ENCODE peak calls at places on chromosome 12, in six cellular contexts. C is pancreas, Q is foreskin fibroblast, V is cardiac fibroblast, J is heart left ventricle, Y is A673. A is an unnamed sample.

GRCh38 chr12:94285954-94286579 is 137.7 kb downstream of the PLXNC1 start:
- DNase-seq in Q (no peak), C (no peak), Y (no peak), V (no peak), J (no peak), A (no peak)

GRCh38 chr12:14629832-14630688 is 62.4 kb upstream of the PLBD1 start:
- DNase-seq in Y (peak), Q (peak), C (peak), J (peak), V (peak), A (peak)

GRCh38 chr12:131621701-131622421 is 89.0 kb upstream of the SFSWAP start:
- DNase-seq in V (no peak), Q (no peak), Y (no peak), J (peak), C (no peak), A (no peak)

GRCh38 chr12:13534645-13535398 is 338.3 kb downstream of the EMP1 start:
- DNase-seq in V (peak), J (peak), Q (peak), C (peak), Y (peak), A (no peak)

GRCh38 chr12:3601466-3602150 is 110.6 kb downstream of the PRMT8 start:
- DNase-seq in Q (peak), J (no peak), Y (peak), C (no peak), V (no peak), A (no peak)

GRCh38 chr12:105330938-105331804 is 680 bp downstream of the C12orf75 start:
- DNase-seq in V (no peak), Y (peak), C (no peak), J (peak), Q (peak), A (no peak)

GRCh38 chr12:99658950-99659349 is 11.4 kb downstream of the GARIN6 start:
- DNase-seq in Y (peak), C (no peak), V (peak), J (no peak), Q (no peak), A (no peak)

GRCh38 chr12:113161415-113162016 is 12.0 kb downstream of the CFAP73 start:
- DNase-seq in C (no peak), J (no peak), Q (no peak), V (no peak), Y (peak), A (no peak)

GRCh38 chr12:114611145-114612018 is 72.6 kb downstream of the TBX3 start:
- DNase-seq in V (no peak), C (no peak), J (no peak), Q (no peak), Y (no peak), A (no peak)

GRCh38 chr12:122064034-122064777 is 14.3 kb upstream of the MLXIP start:
- DNase-seq in Q (peak), C (peak), V (peak), J (peak), Y (peak), A (peak)

GRCh38 chr12:52645982-52646381 is 6.0 kb downstream of the KRT2 start:
- DNase-seq in Q (no peak), Y (no peak), V (no peak), J (no peak), C (no peak), A (no peak)

GRCh38 chr12:21599143-21599999 is 5.3 kb downstream of the GYS2 start:
- DNase-seq in C (no peak), Q (no peak), Y (no peak), J (no peak), V (no peak), A (no peak)

GRCh38 chr12:1917172-1918070 is 1.0 kb downstream of the CACNA2D4 start:
- DNase-seq in V (no peak), J (peak), Y (no peak), Q (no peak), C (peak), A (no peak)

GRCh38 chr12:96906849-96907664 is at the start of gene NEDD1:
- DNase-seq in V (peak), J (peak), C (peak), Q (peak), Y (peak), A (no peak)

GRCh38 chr12:122928033-122928890 is 32.3 kb upstream of the VPS37B start:
- DNase-seq in Y (peak), Q (no peak), J (no peak), V (no peak), C (no peak), A (no peak)

GRCh38 chr12:29242921-29243431 is 93.9 kb downstream of the FAR2 start:
- DNase-seq in C (no peak), Y (peak), J (no peak), Q (no peak), V (no peak), A (no peak)

GRCh38 chr12:103632554-103633216 is 45.6 kb downstream of the STAB2 start:
- DNase-seq in V (peak), J (no peak), Q (peak), C (peak), Y (peak), A (no peak)
- TF ChIP-seq CTCF in V (peak), J (no peak), Q (peak), C (peak), Y (peak), A (peak)

DNA sequence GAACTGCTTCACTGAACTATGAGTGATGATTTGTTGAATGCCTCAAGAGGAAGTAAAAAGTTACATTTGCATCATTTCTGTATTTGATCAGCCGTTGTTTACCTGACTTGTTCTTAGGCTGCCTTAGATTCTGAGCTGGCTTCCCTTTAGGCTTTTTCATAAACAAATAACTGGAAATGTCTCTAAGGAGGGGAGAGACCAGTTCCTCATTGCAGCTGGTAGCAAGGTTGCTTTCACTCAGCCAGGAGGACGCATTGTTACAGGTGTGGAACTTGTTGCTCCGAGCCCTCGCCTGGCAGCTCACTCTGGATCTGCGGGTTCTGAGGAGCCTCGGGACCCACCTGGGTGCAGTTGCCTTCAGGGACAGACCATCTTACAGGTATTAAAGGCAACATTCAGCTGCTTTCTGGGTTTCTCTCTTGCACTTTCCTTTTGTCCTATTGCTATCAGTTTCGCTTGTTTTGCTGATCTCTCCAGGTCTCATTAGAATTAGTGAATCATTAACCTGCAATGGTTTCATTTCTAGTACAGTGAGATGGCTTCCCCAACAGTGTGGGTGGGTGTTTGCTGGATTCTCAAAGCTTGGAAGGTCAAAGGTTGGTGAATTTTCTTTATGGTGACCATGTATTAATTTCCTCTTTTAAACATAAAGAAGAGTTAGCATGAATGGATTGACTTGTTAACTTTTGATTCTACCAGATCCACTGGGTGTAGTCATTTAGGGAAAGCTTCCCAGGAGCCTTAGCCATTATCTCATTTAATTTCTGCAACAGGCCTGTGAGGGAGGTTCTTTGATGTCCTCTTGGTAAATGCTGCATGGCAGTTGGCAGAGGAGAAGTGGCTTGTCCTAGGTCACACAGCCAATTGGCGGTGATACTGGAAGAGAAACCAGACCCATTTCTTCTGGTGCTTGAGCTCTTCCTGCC is at the start of gene PLEKHG7:
- DNase-seq in C (peak), V (no peak), Q (no peak), Y (no peak), J (no peak), A (no peak)
- H3K4me3 ChIP-seq in C (peak), V (no peak), Q (no peak), Y (no peak), J (no peak), A (no peak)

GRCh38 chr12:126346087-126346486 is 1280.9 kb downstream of the AACS start:
- DNase-seq in J (no peak), C (no peak), Y (no peak), Q (no peak), V (no peak), A (no peak)
- TF ChIP-seq CTCF in J (no peak), C (no peak), Y (peak), Q (no peak), V (no peak), A (no peak)

GRCh38 chr12:44876554-44877275 is 600 bp upstream of the NELL2 start:
- DNase-seq in J (no peak), Y (peak), V (peak), C (peak), Q (peak), A (no peak)
- H3K4me3 ChIP-seq in J (peak), Y (peak), V (peak), C (peak), Q (peak), A (peak)

GRCh38 chr12:19575307-19576243 is 136.3 kb downstream of the AEBP2 start:
- DNase-seq in Q (peak), V (peak), Y (peak), J (peak), C (no peak), A (no peak)

GRCh38 chr12:19574606-19575005 is 135.3 kb downstream of the AEBP2 start:
- DNase-seq in C (no peak), Q (no peak), V (no peak), Y (peak), J (no peak), A (no peak)

GRCh38 chr12:19573866-19574265 is 134.6 kb downstream of the AEBP2 start:
- DNase-seq in J (no peak), V (no peak), Y (no peak), Q (no peak), C (no peak), A (no peak)

GRCh38 chr12:19576421-19576925 is 137.2 kb downstream of the AEBP2 start:
- DNase-seq in C (no peak), V (no peak), Q (no peak), Y (no peak), J (no peak), A (no peak)

GRCh38 chr12:19572920-19573558 is 133.7 kb downstream of the AEBP2 start:
- DNase-seq in J (no peak), V (peak), C (no peak), Y (peak), Q (peak), A (no peak)
- TF ChIP-seq CTCF in J (no peak), V (peak), C (no peak), Y (peak), Q (peak), A (peak)

DNA sequence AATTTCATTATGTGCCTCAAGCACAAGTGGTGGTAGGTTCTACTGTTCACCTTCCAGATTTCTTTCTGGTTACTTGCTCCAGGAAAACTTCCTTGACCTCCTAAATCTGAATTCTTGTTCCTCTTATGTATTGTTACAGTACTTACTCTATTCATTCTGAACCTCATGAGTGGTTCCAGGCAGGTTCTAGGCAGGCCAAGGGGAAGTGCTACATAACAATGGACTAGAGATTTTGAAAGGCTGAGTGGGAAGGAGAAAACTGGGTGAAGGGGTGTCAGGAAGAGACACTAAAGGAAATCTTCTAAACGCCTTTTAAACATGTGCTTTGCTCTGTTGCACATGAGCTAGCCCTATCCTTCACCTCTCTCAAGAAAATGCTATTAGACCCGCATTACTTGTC is 1.6 kb downstream of the YARS2 start:
- DNase-seq in Y (no peak), V (peak), J (no peak), C (no peak), Q (peak), A (no peak)
- H3K4me3 ChIP-seq in Y (peak), V (peak), J (peak), C (no peak), Q (peak), A (peak)

GRCh38 chr12:111766608-111767361 is at the start of gene ALDH2:
- DNase-seq in J (peak), C (peak), Y (peak), Q (peak), V (peak), A (no peak)
- TF ChIP-seq CTCF in J (no peak), C (no peak), Y (no peak), Q (no peak), V (no peak), A (no peak)

GRCh38 chr12:58177366-58177765 is 236.0 kb downstream of the ATP23 start:
- DNase-seq in V (no peak), J (no peak), Y (no peak), Q (no peak), C (no peak), A (no peak)
- H3K4me3 ChIP-seq in V (no peak), J (no peak), Y (no peak), Q (no peak), C (no peak), A (no peak)